ENCODE peak calls at places on chromosomes 12 and 14, in ten cellular contexts. P is HCT116; Q is neural progenitor cell; I is heart right ventricle; X is esophagus squamous epithelium; A is CD8-positive, alpha-beta T cell; M is suprapubic skin; C is Panc1; H is pancreas; S is spleen. Z is an unnamed sample.
A peak's percentile ranks its signal among the peaks of the same experiment; 100 is the strongest.

GRCh38 chr12:52774629-52775250 is 2.4 kb downstream of the KRT76 start:
- DNase-seq in P (no peak), Q (no peak), I (no peak), X (no peak), A (no peak), M (no peak), C (no peak), H (no peak), S (no peak), Z (no peak)

GRCh38 chr14:82447586-82447985 is 913.9 kb upstream of the SEL1L start:
- DNase-seq in P (no peak), Q (peak; percentile 52), I (no peak), X (no peak), A (no peak), M (no peak), C (no peak), H (no peak), S (no peak), Z (no peak)

GRCh38 chr12:78120866-78121590 is 290.3 kb downstream of the NAV3 start:
- DNase-seq in P (peak; percentile 33), Q (no peak), I (no peak), X (no peak), A (no peak), M (no peak), C (no peak), H (no peak), S (no peak), Z (no peak)

GRCh38 chr12:49040364-49040855 is 20.2 kb downstream of the KMT2D start:
- DNase-seq in P (no peak), Q (no peak), I (peak; percentile 9), X (no peak), A (no peak), M (no peak), C (no peak), H (no peak), S (no peak), Z (no peak)

GRCh38 chr14:97280526-97280925 is 483.3 kb downstream of the VRK1 start:
- DNase-seq in P (no peak), Q (no peak), I (no peak), X (no peak), A (no peak), M (no peak), C (no peak), H (no peak), S (no peak), Z (no peak)

GRCh38 chr14:39372656-39373055 is 59.6 kb downstream of the FBXO33 start:
- DNase-seq in P (no peak), Q (no peak), I (no peak), X (no peak), A (no peak), M (no peak), C (no peak), H (no peak), S (no peak), Z (peak; percentile 31)

GRCh38 chr12:46214668-46215429 is 54.0 kb downstream of the SLC38A1 start:
- DNase-seq in P (no peak), Q (no peak), I (no peak), X (no peak), A (peak; percentile 70), M (no peak), C (no peak), H (no peak), S (peak; percentile 88), Z (no peak)

GRCh38 chr14:78606111-78606510 is 435.9 kb downstream of the NRXN3 start:
- DNase-seq in P (no peak), Q (no peak), I (no peak), X (no peak), A (no peak), M (no peak), C (no peak), H (no peak), S (no peak), Z (no peak)

GRCh38 chr12:75209782-75210138 is at the start of gene KCNC2:
- DNase-seq in P (no peak), Q (no peak), I (no peak), X (no peak), A (no peak), M (no peak), C (no peak), H (no peak), S (no peak), Z (no peak)

GRCh38 chr12:34215893-34216285 is 193.6 kb downstream of the ALG10 start:
- DNase-seq in P (no peak), Q (no peak), I (no peak), X (no peak), A (no peak), M (no peak), C (no peak), H (no peak), S (no peak), Z (no peak)

GRCh38 chr14:100592972-100593371 is 5.8 kb upstream of the BEGAIN start:
- DNase-seq in P (no peak), Q (no peak), I (no peak), X (no peak), A (no peak), M (no peak), C (no peak), H (no peak), S (peak; percentile 39), Z (no peak)

GRCh38 chr14:100591453-100592371 is 4.5 kb upstream of the BEGAIN start:
- DNase-seq in P (no peak), Q (no peak), I (no peak), X (no peak), A (no peak), M (no peak), C (no peak), H (no peak), S (peak; percentile 61), Z (no peak)

GRCh38 chr14:100594625-100594951 is 7.4 kb upstream of the BEGAIN start:
- DNase-seq in P (no peak), Q (no peak), I (no peak), X (no peak), A (no peak), M (no peak), C (no peak), H (no peak), S (no peak), Z (no peak)

GRCh38 chr14:100592461-100592871 is 5.2 kb upstream of the BEGAIN start:
- DNase-seq in P (no peak), Q (no peak), I (no peak), X (no peak), A (no peak), M (no peak), C (no peak), H (no peak), S (peak; percentile 74), Z (no peak)

DNA sequence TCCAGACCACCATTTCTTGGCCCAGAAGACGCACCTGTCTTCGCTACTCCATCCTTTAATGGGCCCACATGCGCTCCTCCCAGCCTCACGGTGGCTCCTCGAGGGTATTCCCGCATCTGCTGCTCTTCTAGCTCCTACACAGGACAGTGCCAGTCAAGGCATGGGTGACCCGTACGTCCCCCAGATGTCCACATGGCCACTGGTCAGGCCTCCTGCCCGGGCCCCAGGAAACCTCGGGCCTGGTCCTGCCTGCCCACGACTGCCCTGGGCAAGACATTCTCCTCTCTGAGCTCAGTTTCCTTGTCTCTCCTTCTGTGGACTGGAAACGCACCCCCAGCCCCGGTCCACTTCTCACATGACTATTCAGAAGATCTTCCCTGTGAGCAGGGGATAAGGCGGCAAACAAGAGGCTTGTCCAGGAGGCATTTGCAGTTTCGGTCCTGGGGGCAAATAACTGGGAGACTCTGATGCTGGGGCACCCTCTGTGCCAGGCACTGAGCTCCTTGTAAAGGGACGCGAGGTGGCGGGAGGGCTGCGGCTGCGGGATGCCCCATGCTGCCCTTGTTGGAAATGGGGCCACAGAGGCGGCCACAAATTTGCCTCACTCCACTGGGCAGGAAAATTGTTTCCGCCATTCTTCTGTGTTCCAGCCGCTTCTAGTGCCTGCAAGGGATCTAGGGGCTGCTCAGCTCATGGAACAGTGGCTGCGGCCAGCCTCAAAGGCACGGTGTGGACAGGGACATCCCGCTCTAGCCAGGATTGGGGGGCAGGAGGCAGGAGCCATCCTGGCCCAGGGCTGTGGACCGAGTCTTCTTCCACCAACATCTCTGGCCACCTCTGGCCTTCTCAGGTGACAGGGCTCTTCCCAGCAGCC is 6.8 kb upstream of the BEGAIN start:
- DNase-seq in P (no peak), Q (no peak), I (no peak), X (no peak), A (no peak), M (no peak), C (no peak), H (no peak), S (peak; percentile 56), Z (no peak)
- H3K27me3 ChIP-seq in P (no peaks in the 10 kb centered on the region), Q (peaks cover 5% of the 10 kb centered on the region), I (peaks cover 60% of the 10 kb centered on the region), X (no peaks in the 10 kb centered on the region), A (peaks cover 3% of the 10 kb centered on the region), M (peaks cover 39% of the 10 kb centered on the region), C (no peaks in the 10 kb centered on the region), H (no peaks in the 10 kb centered on the region), S (peaks cover 47% of the 10 kb centered on the region), Z (peaks cover 70% of the 10 kb centered on the region)

DNA sequence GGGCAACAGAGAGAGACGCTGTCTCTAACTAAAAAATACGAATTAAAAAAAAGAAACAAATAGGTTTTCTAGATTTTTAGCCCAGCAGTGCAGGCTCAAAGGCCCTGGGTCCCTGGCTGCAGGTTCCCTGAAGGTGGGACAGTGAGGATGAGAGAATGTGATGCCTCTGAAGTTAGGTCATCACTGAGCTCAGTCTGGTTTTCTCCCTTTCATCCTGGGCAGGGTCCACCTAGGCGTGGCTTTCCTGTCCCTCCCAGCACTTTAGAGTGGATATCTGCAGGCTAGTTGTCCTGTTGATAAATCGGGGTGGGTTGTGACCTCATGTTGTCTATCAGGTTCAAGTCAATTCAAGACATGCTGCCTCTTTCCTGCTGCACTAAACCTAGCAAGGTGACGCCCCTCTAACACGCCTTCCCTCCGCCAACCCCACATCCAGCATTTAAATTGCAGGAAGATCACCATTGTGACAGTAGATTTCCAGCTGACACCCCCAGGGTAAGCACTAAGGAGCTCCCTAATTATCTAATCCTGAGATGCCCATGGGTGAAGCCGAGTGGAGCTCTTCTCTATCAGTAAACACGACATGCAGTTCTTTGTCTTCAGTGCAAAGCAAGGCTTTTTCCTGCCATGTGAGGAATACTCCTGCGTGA is 61.0 kb downstream of the MAP1LC3B2 start:
- DNase-seq in P (no peak), Q (no peak), I (no peak), X (no peak), A (no peak), M (no peak), C (no peak), H (no peak), S (no peak), Z (no peak)
- TF ChIP-seq CTCF in P (no peak), Q (no peak), I (no peak), X (no peak), A (no peak), M (no peak), C (no peak), H (no peak), S (no peak), Z (no peak)

DNA sequence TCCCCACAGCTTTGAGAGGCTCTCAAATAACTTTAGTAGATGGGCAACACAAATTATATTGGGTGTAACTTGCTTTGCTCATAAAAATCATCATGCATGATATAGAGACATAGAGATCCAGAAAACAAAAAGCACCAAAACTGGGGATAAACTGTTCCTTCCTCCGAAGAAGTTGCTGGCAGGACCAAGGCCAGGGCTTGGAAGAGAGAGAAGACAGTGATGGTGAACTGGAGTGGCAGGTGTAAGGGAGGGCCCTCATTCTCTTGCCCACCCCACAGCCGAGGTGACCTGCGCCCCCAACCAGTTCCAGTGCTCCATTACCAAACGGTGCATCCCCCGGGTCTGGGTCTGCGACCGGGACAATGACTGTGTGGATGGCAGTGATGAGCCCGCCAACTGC is 15.4 kb upstream of the NXPH4 start:
- DNase-seq in P (no peak), Q (no peak), I (no peak), X (no peak), A (no peak), M (no peak), C (no peak), H (no peak), S (no peak), Z (no peak)
- H3K27me3 ChIP-seq in P (no peaks in the 10 kb centered on the region), Q (no peaks in the 10 kb centered on the region), I (no peaks in the 10 kb centered on the region), X (no peaks in the 10 kb centered on the region), A (no peaks in the 10 kb centered on the region), M (no peaks in the 10 kb centered on the region), C (no peaks in the 10 kb centered on the region), H (no peaks in the 10 kb centered on the region), S (no peaks in the 10 kb centered on the region), Z (no peaks in the 10 kb centered on the region)

GRCh38 chr14:53180272-53181221 is 27.4 kb upstream of the DDHD1 start:
- DNase-seq in P (peak; percentile 76), Q (peak; percentile 91), I (no peak), X (no peak), A (no peak), M (no peak), C (no peak), H (no peak), S (no peak), Z (peak; percentile 32)
- TF ChIP-seq CTCF in P (peak; percentile 64), Q (peak; percentile 61), I (peak; percentile 13), X (no peak), A (no peak), M (no peak), C (peak; percentile 25), H (no peak), S (no peak), Z (peak; percentile 38)